ENCODE peak calls at places on chromosomes 11 and 22, in six cellular contexts. X is HepG2, S is A549, A is HCT116, R is H1, U is GM12878. W is an unnamed sample.

GRCh38 chr11:2090172-2091111 is 48.7 kb downstream of the IGF2 start:
- DNase-seq in X (no peak), S (no peak), A (no peak), R (no peak), U (no peak), W (no peak)

GRCh38 chr11:67664213-67664585 is 10.2 kb downstream of the ALDH3B2 start:
- DNase-seq in X (no peak), S (no peak), A (no peak), R (no peak), U (no peak), W (no peak)

GRCh38 chr22:20150381-20151275 is at the start of gene CCDC188:
- DNase-seq in X (no peak), S (no peak), A (no peak), R (no peak), U (no peak), W (no peak)

GRCh38 chr11:114562166-114562916 is 2.7 kb upstream of the NXPE1 start:
- DNase-seq in X (no peak), S (no peak), A (no peak), R (no peak), U (no peak), W (peak; percentile 59)

GRCh38 chr22:44894321-44894720 is 115.5 kb downstream of the PHF21B start:
- DNase-seq in X (no peak), S (no peak), A (no peak), R (no peak), U (no peak), W (no peak)

GRCh38 chr11:69320756-69321741 is 27.1 kb downstream of the MYEOV start:
- DNase-seq in X (no peak), S (no peak), A (no peak), R (no peak), U (no peak), W (peak; percentile 52)

GRCh38 chr22:31333648-31334047 is 12.5 kb downstream of the PATZ1 start:
- DNase-seq in X (no peak), S (no peak), A (no peak), R (no peak), U (no peak), W (no peak)

GRCh38 chr11:30326114-30326783 is 3.3 kb downstream of the ARL14EP start:
- DNase-seq in X (no peak), S (no peak), A (no peak), R (no peak), U (no peak), W (peak; percentile 66)

GRCh38 chr11:124481365-124482323 is 36.1 kb upstream of the OR8B8 start:
- DNase-seq in X (peak; percentile 9), S (peak; percentile 23), A (no peak), R (no peak), U (no peak), W (peak; percentile 52)

GRCh38 chr11:34395916-34396555 is 38.2 kb upstream of the ABTB2 start:
- DNase-seq in X (no peak), S (peak; percentile 32), A (no peak), R (no peak), U (no peak), W (peak; percentile 74)

GRCh38 chr11:25206762-25207161 is 709.9 kb downstream of the LUZP2 start:
- DNase-seq in X (no peak), S (no peak), A (no peak), R (no peak), U (no peak), W (no peak)
- TF ChIP-seq CEBPB in X (no peak), S (no peak), A (no peak), R (no peak), U (no peak), W (no peak)

GRCh38 chr22:50699754-50700386 is 27.2 kb downstream of the SHANK3 start:
- DNase-seq in X (peak; percentile 60), S (no peak), A (no peak), R (peak; percentile 33), U (no peak), W (no peak)
- TF ChIP-seq CEBPB in X (no peak), S (no peak), A (no peak), R (no peak), U (no peak), W (no peak)

DNA sequence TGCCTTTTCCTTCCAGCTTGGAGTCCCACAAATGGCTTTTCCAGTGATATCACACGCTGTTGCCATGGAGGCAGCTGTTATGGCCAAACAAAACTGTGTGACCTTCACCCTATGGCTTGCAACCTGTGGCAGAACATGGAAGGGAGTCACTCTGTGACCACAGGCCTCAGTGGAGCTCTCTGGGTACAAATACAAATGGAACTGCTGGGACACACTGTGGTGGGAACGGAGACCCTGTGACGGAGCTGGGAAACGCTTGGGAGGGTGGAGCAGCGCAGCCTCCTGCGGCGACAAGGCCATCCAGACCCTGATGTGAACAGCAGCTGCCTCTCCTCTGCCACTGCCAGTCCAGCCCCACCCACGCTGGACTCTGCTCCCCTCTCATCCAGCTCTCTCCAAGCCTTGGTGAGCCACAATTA is 162.5 kb downstream of the ETS1 start:
- DNase-seq in X (peak; percentile 84), S (peak; percentile 8), A (no peak), R (no peak), U (no peak), W (peak; percentile 66)
- TF ChIP-seq CEBPB in X (peak; percentile 3), S (no peak), A (no peak), R (no peak), U (no peak), W (no peak)

DNA sequence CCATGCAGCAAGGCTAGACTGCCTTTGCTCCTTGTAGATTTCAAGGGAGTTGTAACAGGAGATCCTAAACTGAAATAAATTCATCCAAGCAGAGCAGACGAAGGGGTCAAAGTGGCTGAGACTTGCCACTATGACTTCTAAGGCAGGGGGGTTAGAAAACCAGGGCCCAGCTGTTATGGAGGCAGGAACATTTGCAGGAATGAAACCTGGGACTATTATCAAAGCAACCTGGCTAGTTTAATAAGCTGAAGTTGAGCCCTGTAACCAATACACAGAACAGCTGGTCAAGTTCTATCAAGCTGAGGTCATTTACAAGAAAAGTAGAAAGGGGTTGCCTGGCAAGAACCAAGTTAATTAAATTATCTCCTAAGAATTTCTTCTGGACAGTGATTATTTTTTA is 122.2 kb upstream of the TRPC6 start:
- DNase-seq in X (no peak), S (no peak), A (no peak), R (no peak), U (no peak), W (peak; percentile 54)
- TF ChIP-seq CEBPB in X (no peak), S (no peak), A (no peak), R (no peak), U (no peak), W (no peak)

GRCh38 chr11:77959434-77959833 is 35.0 kb downstream of the INTS4 start:
- DNase-seq in X (no peak), S (no peak), A (no peak), R (no peak), U (no peak), W (peak; percentile 61)
- TF ChIP-seq CEBPB in X (no peak), S (no peak), A (no peak), R (no peak), U (no peak), W (peak; percentile 17)